ENCODE peak calls at places on chromosomes 1 and 21, in seven cellular contexts. P is GM23248, T is hepatocyte, R is PC-3, V is neural progenitor cell, I is SK-N-SH, B is GM23338. K is an unnamed sample.

GRCh38 chr1:43067856-43068751 is 104.0 kb downstream of the EBNA1BP2 start:
- DNase-seq in P (peak), T (no peak), R (no peak), V (peak), I (peak), B (peak), K (no peak)

GRCh38 chr21:35484856-35485255 is 435.8 kb upstream of the RUNX1 start:
- DNase-seq in P (no peak), T (no peak), R (no peak), V (no peak), I (no peak), B (no peak), K (no peak)

GRCh38 chr1:54309631-54310366 is 96.4 kb downstream of the SSBP3 start:
- DNase-seq in P (no peak), T (no peak), R (no peak), V (peak), I (no peak), B (peak), K (no peak)

GRCh38 chr1:8680628-8681316 is 136.7 kb downstream of the RERE start:
- DNase-seq in P (no peak), T (no peak), R (no peak), V (no peak), I (no peak), B (no peak), K (no peak)

GRCh38 chr1:219264557-219264956 is 90.9 kb downstream of the LYPLAL1 start:
- DNase-seq in P (no peak), T (no peak), R (no peak), V (peak), I (no peak), B (peak), K (no peak)

GRCh38 chr1:159897962-159898361 is 2.0 kb downstream of the CFAP45 start:
- DNase-seq in P (no peak), T (no peak), R (no peak), V (no peak), I (no peak), B (no peak), K (no peak)

GRCh38 chr1:23928789-23929188 is 15.6 kb upstream of the CNR2 start:
- DNase-seq in P (no peak), T (no peak), R (no peak), V (no peak), I (no peak), B (no peak), K (no peak)

GRCh38 chr1:95023399-95024050 is 49.2 kb downstream of the ALG14 start:
- DNase-seq in P (peak), T (no peak), R (peak), V (no peak), I (no peak), B (no peak), K (no peak)

GRCh38 chr1:222310830-222311229 is 237.1 kb downstream of the HHIPL2 start:
- DNase-seq in P (peak), T (no peak), R (no peak), V (no peak), I (no peak), B (no peak), K (no peak)

GRCh38 chr1:164602480-164603093 is 43.6 kb downstream of the PBX1 start:
- DNase-seq in P (peak), T (peak), R (peak), V (peak), I (no peak), B (peak), K (no peak)

GRCh38 chr1:37058424-37058988 is 24.2 kb upstream of the GRIK3 start:
- DNase-seq in P (no peak), T (no peak), R (no peak), V (no peak), I (peak), B (no peak), K (no peak)

GRCh38 chr1:167713330-167714081 is 8.3 kb upstream of the MPZL1 start:
- DNase-seq in P (no peak), T (peak), R (no peak), V (peak), I (peak), B (peak), K (peak)

GRCh38 chr1:241603626-241604337 is 36.4 kb downstream of the CHML start:
- DNase-seq in P (peak), T (no peak), R (peak), V (no peak), I (no peak), B (no peak), K (no peak)

GRCh38 chr1:241596633-241597032 is 43.5 kb downstream of the CHML start:
- DNase-seq in P (no peak), T (no peak), R (no peak), V (no peak), I (no peak), B (no peak), K (no peak)

GRCh38 chr1:241605146-241605805 is 34.9 kb downstream of the CHML start:
- DNase-seq in P (no peak), T (peak), R (peak), V (peak), I (peak), B (peak), K (peak)

GRCh38 chr1:241598234-241598633 is 41.9 kb downstream of the CHML start:
- DNase-seq in P (no peak), T (no peak), R (no peak), V (no peak), I (no peak), B (no peak), K (peak)

GRCh38 chr1:241600496-241600901 is 39.7 kb downstream of the CHML start:
- DNase-seq in P (peak), T (peak), R (no peak), V (no peak), I (no peak), B (no peak), K (peak)
- H3K4me2 ChIP-seq in P (no peak), T (no peak), R (no peak), V (no peak), I (no peak), B (no peak), K (no peak)

DNA sequence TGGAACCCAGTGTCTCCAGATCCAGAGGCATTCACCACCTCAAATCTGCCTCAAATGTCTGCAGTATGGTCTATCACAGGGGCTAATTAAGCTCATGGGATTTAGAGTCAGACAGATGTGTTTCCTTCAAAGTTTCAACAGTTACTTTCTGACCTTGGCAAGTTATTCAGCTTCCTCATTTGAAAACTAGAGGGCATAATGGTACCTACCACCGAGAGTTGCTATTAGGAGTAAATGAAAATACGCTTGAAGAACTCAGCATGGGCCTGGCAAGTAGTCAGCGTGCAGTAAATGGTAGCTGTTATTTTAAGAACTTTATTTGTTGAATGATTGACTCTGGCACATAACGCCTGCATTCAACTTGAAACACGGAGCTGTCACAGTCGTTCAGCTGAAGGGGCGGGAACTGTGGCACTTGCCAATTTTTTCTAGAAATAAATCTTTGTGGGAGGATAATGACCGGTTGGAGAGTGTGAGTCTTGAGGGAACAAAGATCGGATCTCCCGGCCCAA is 1.2 kb upstream of the CAP1 start:
- DNase-seq in P (no peak), T (no peak), R (peak), V (no peak), I (no peak), B (no peak), K (peak)
- TF ChIP-seq EZH2phosphoT487 in P (no peak), T (no peak), R (no peak), V (no peak), I (no peak), B (no peak), K (no peak)

DNA sequence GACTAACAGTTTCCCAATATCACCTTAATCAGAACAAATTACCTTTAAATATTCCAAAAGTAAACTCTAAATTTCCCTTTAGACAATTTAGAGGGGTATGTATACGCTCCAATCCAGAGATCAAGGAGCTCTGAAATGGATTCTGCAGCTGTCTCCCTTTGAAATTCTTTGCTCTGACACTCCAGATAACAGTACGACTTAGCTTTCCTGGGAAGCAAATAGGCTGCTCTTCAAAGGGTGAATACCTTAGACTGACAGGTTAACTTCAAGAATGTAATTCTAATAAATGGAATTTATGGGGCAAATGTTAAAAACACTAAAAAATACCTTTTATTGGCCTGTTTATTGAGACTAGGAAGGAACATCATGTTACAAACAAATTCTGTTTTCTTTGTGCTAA is 357.2 kb downstream of the USP25 start:
- DNase-seq in P (no peak), T (no peak), R (no peak), V (no peak), I (no peak), B (no peak), K (no peak)
- H3K4me2 ChIP-seq in P (no peak), T (no peak), R (peak), V (no peak), I (no peak), B (no peak), K (no peak)

GRCh38 chr1:175094626-175095025 is 27.0 kb downstream of the TNN start:
- DNase-seq in P (no peak), T (no peak), R (no peak), V (no peak), I (no peak), B (no peak), K (no peak)
- TF ChIP-seq EZH2phosphoT487 in P (no peak), T (no peak), R (no peak), V (no peak), I (no peak), B (no peak), K (no peak)

GRCh38 chr1:6580119-6580587 is 359 bp downstream of the ZBTB48 start:
- DNase-seq in P (no peak), T (no peak), R (no peak), V (no peak), I (no peak), B (no peak), K (peak)
- H3K4me2 ChIP-seq in P (peak), T (peak), R (peak), V (peak), I (peak), B (peak), K (peak)

GRCh38 chr1:215526846-215527151 is 40.3 kb upstream of the KCTD3 start:
- DNase-seq in P (no peak), T (no peak), R (no peak), V (no peak), I (no peak), B (no peak), K (no peak)

GRCh38 chr1:215530401-215530984 is 36.6 kb upstream of the KCTD3 start:
- DNase-seq in P (no peak), T (no peak), R (peak), V (no peak), I (no peak), B (no peak), K (no peak)

GRCh38 chr1:215529571-215529970 is 37.5 kb upstream of the KCTD3 start:
- DNase-seq in P (peak), T (no peak), R (no peak), V (no peak), I (no peak), B (no peak), K (no peak)

GRCh38 chr1:215526147-215526845 is 40.8 kb upstream of the KCTD3 start:
- DNase-seq in P (peak), T (peak), R (peak), V (peak), I (peak), B (peak), K (peak)

GRCh38 chr1:215529111-215529510 is 38.0 kb upstream of the KCTD3 start:
- DNase-seq in P (peak), T (no peak), R (no peak), V (no peak), I (no peak), B (no peak), K (no peak)
- TF ChIP-seq EZH2phosphoT487 in P (no peak), T (no peak), R (no peak), V (no peak), I (no peak), B (no peak), K (no peak)

GRCh38 chr1:59678065-59678808 is 136.5 kb upstream of the HOOK1 start:
- DNase-seq in P (no peak), T (no peak), R (no peak), V (peak), I (no peak), B (peak), K (no peak)
- H3K4me2 ChIP-seq in P (peak), T (no peak), R (no peak), V (peak), I (peak), B (peak), K (no peak)

GRCh38 chr1:55378582-55378981 is 163.4 kb upstream of the USP24 start:
- DNase-seq in P (peak), T (peak), R (peak), V (peak), I (no peak), B (peak), K (peak)
- TF ChIP-seq EZH2phosphoT487 in P (no peak), T (no peak), R (no peak), V (no peak), I (no peak), B (no peak), K (no peak)

K was measured in OCI-LY7.